ENCODE peak calls at places on chromosomes 12 and 14, in nine cellular contexts. L, W, K, E, V, X, D, F and C are unnamed samples.

GRCh38 chr12:15209782-15210181 is 11.4 kb downstream of the RERG start:
- DNase-seq in L (no peak), E (no peak), V (no peak), K (no peak), W (no peak), X (no peak), F (no peak), D (no peak), C (no peak)

GRCh38 chr14:90587918-90588317 is 191.1 kb downstream of the CALM1 start:
- DNase-seq in E (no peak), L (no peak), V (no peak), D (no peak), W (no peak), F (no peak), X (no peak), K (no peak), C (no peak)

GRCh38 chr14:55502746-55503284 is 62.4 kb upstream of the TBPL2 start:
- DNase-seq in X (peak), E (no peak), L (no peak), W (no peak), D (no peak), F (no peak), K (no peak), V (no peak), C (no peak)

GRCh38 chr12:21775130-21775920 is 819 bp upstream of the KCNJ8 start:
- DNase-seq in F (no peak), D (no peak), E (no peak), X (no peak), W (no peak), V (no peak), L (no peak), K (no peak), C (no peak)

GRCh38 chr12:21751517-21751916 is 23.0 kb downstream of the KCNJ8 start:
- DNase-seq in E (no peak), W (no peak), X (no peak), V (no peak), D (no peak), L (no peak), K (peak), F (no peak), C (peak)

GRCh38 chr12:126534495-126534894 is 1469.3 kb downstream of the AACS start:
- DNase-seq in L (no peak), X (no peak), F (no peak), K (no peak), W (no peak), V (no peak), E (no peak), D (no peak), C (peak)

GRCh38 chr12:25553083-25553482 is at the start of gene LMNTD1:
- DNase-seq in D (no peak), W (no peak), F (no peak), E (no peak), L (no peak), V (no peak), X (no peak), K (no peak), C (no peak)

GRCh38 chr14:54893151-54893760 is 9.4 kb downstream of the GCH1 start:
- DNase-seq in W (no peak), X (no peak), L (peak), K (peak), V (no peak), D (peak), F (no peak), E (peak), C (peak)

GRCh38 chr12:68119724-68120211 is 39.8 kb downstream of the IFNG start:
- DNase-seq in D (no peak), E (no peak), X (no peak), W (peak), K (no peak), V (peak), L (peak), F (peak), C (no peak)

GRCh38 chr12:123011701-123012100 is 31.2 kb downstream of the ARL6IP4 start:
- DNase-seq in W (no peak), E (no peak), L (no peak), D (no peak), K (no peak), V (no peak), F (no peak), X (no peak), C (no peak)

GRCh38 chr14:37060496-37061260 is 111.7 kb downstream of the SLC25A21 start:
- DNase-seq in X (no peak), V (no peak), F (no peak), L (no peak), W (no peak), E (no peak), D (no peak), K (no peak), C (no peak)

GRCh38 chr14:56422703-56423213 is 156.8 kb upstream of the TMEM260 start:
- DNase-seq in W (no peak), X (peak), E (peak), F (no peak), L (peak), D (peak), V (no peak), K (peak), C (peak)

GRCh38 chr14:68569546-68569908 is 223.3 kb downstream of the ZFP36L1 start:
- DNase-seq in K (no peak), E (no peak), L (no peak), D (no peak), F (no peak), W (no peak), V (no peak), X (peak), C (no peak)

GRCh38 chr12:80271770-80272169 is 172.3 kb upstream of the PTPRQ start:
- DNase-seq in D (peak), F (no peak), K (no peak), X (no peak), L (no peak), W (no peak), E (no peak), V (no peak), C (no peak)

GRCh38 chr14:100051103-100051502 is 14.1 kb upstream of the EVL start:
- DNase-seq in E (no peak), K (no peak), W (no peak), D (no peak), F (no peak), L (no peak), X (no peak), V (no peak), C (no peak)

GRCh38 chr12:113299619-113300237 is 35.2 kb downstream of the SLC8B1 start:
- DNase-seq in L (no peak), F (no peak), D (no peak), X (peak), K (peak), W (no peak), V (no peak), E (no peak), C (peak)

GRCh38 chr12:78181544-78182162 is 351.0 kb downstream of the NAV3 start:
- DNase-seq in E (no peak), V (no peak), F (no peak), D (peak), W (no peak), L (peak), K (no peak), X (no peak), C (peak)

GRCh38 chr12:12441891-12442461 is 85.1 kb downstream of the BORCS5 start:
- DNase-seq in E (peak), W (peak), V (peak), X (no peak), D (no peak), K (no peak), L (no peak), F (peak), C (peak)

GRCh38 chr14:101781240-101782061 is 19.9 kb downstream of the PPP2R5C start:
- DNase-seq in D (no peak), L (peak), K (no peak), W (no peak), V (no peak), E (peak), F (peak), X (no peak), C (peak)

GRCh38 chr14:38442208-38442607 is 186.3 kb upstream of the CLEC14A start:
- DNase-seq in V (no peak), W (no peak), K (peak), F (no peak), E (no peak), X (no peak), L (no peak), D (no peak), C (no peak)

GRCh38 chr14:101195309-101195724 is 291.8 kb upstream of the RTL1 start:
- DNase-seq in K (no peak), W (no peak), X (no peak), L (no peak), E (no peak), F (no peak), V (no peak), D (no peak), C (no peak)

GRCh38 chr12:59928416-59928815 is 332.6 kb downstream of the SLC16A7 start:
- DNase-seq in E (no peak), V (no peak), D (no peak), K (no peak), F (no peak), X (no peak), W (no peak), L (no peak), C (no peak)

GRCh38 chr12:1838223-1838993 is 18.0 kb downstream of the LRTM2 start:
- DNase-seq in D (no peak), W (no peak), L (no peak), K (no peak), X (no peak), E (no peak), F (no peak), V (no peak), C (no peak)

GRCh38 chr12:99390707-99391106 is 256.8 kb upstream of the GARIN6 start:
- DNase-seq in F (no peak), X (no peak), D (peak), E (no peak), W (no peak), L (no peak), V (no peak), K (no peak), C (no peak)

GRCh38 chr12:68420225-68421008 is 88.3 kb upstream of the MDM1 start:
- DNase-seq in F (peak), L (no peak), V (no peak), K (no peak), W (no peak), E (no peak), X (no peak), D (no peak), C (no peak)

GRCh38 chr14:100738704-100739131 is 12.0 kb downstream of the DLK1 start:
- DNase-seq in X (no peak), E (no peak), V (no peak), W (no peak), K (no peak), D (no peak), L (no peak), F (no peak), C (no peak)

GRCh38 chr12:104136577-104136976 is 1.4 kb downstream of the NFYB start:
- DNase-seq in F (no peak), L (no peak), K (no peak), E (no peak), D (no peak), W (no peak), V (no peak), X (no peak), C (peak)

GRCh38 chr12:4434299-4434698 is 11.3 kb downstream of the FGF6 start:
- DNase-seq in V (no peak), L (no peak), D (no peak), W (no peak), K (no peak), E (no peak), X (no peak), F (no peak), C (no peak)

GRCh38 chr12:28622416-28622815 is 432.2 kb downstream of the CCDC91 start:
- DNase-seq in F (no peak), W (no peak), E (no peak), V (no peak), X (no peak), L (no peak), D (peak), K (no peak), C (peak)

GRCh38 chr14:100638211-100638855 is 51.1 kb upstream of the BEGAIN start:
- DNase-seq in D (no peak), K (no peak), E (no peak), F (no peak), W (no peak), V (no peak), X (no peak), L (no peak), C (no peak)

GRCh38 chr12:26018926-26019325 is 60.4 kb downstream of the RASSF8 start:
- DNase-seq in W (no peak), X (no peak), F (no peak), D (no peak), K (no peak), V (no peak), L (no peak), E (no peak), C (no peak)

GRCh38 chr14:79896009-79896408 is 315.3 kb downstream of the DIO2 start:
- DNase-seq in F (no peak), W (no peak), L (no peak), D (no peak), E (no peak), V (no peak), X (no peak), K (no peak), C (no peak)

GRCh38 chr12:99253068-99253467 is 394.5 kb upstream of the GARIN6 start:
- DNase-seq in L (peak), W (no peak), V (no peak), X (no peak), D (peak), F (no peak), E (no peak), K (no peak), C (peak)

GRCh38 chr14:88476375-88476774 is 78.4 kb downstream of the PTPN21 start:
- DNase-seq in F (no peak), V (no peak), W (no peak), K (no peak), L (no peak), D (no peak), X (no peak), E (no peak), C (no peak)

GRCh38 chr12:46300906-46301305 is 32.1 kb upstream of the SLC38A1 start:
- DNase-seq in X (no peak), K (peak), V (no peak), L (peak), D (no peak), E (no peak), W (no peak), F (no peak), C (peak)